ENCODE peak calls at places on chromosomes 4 and X, in seven cellular contexts. K, N, H, X, T, A and R are unnamed samples.

GRCh38 chr4:53686521-53686920 is 95.2 kb upstream of the LNX1 start:
- DNase-seq in K (no peak), N (no peak), H (no peak), X (no peak), T (peak), A (no peak), R (no peak)

GRCh38 chr4:1305261-1305711 is 15.6 kb downstream of the MAEA start:
- DNase-seq in K (no peak), N (no peak), H (no peak), X (no peak), T (no peak), A (no peak), R (no peak)

GRCh38 chr4:2837904-2838496 is 5.6 kb upstream of the ADD1 start:
- DNase-seq in K (peak), N (no peak), H (peak), X (no peak), T (no peak), A (no peak), R (no peak)

GRCh38 chrX:22165732-22166457 is 106.8 kb upstream of the CBLL2 start:
- DNase-seq in K (no peak), N (no peak), H (no peak), X (no peak), T (peak), A (no peak), R (no peak)

GRCh38 chrX:113522814-113523213 is 682.2 kb upstream of the AMOT start:
- DNase-seq in K (no peak), N (no peak), H (no peak), X (no peak), T (no peak), A (peak), R (no peak)

GRCh38 chr4:6107114-6107791 is 89.0 kb upstream of the C4orf50 start:
- DNase-seq in K (no peak), N (no peak), H (no peak), X (no peak), T (no peak), A (no peak), R (no peak)

GRCh38 chr4:1375051-1375721 is 28.2 kb downstream of the UVSSA start:
- DNase-seq in K (no peak), N (no peak), H (no peak), X (no peak), T (no peak), A (no peak), R (peak)

GRCh38 chr4:47145630-47146029 is 114.3 kb downstream of the GABRB1 start:
- DNase-seq in K (no peak), N (no peak), H (no peak), X (peak), T (peak), A (peak), R (no peak)

GRCh38 chr4:174631901-174632758 is 109.8 kb upstream of the HPGD start:
- DNase-seq in K (no peak), N (peak), H (no peak), X (peak), T (peak), A (peak), R (no peak)

GRCh38 chr4:185481390-185481789 is 9.9 kb upstream of the CCDC110 start:
- DNase-seq in K (no peak), N (no peak), H (no peak), X (no peak), T (no peak), A (no peak), R (no peak)

GRCh38 chrX:13427441-13428054 is 107.7 kb upstream of the ATXN3L start:
- DNase-seq in K (no peak), N (no peak), H (no peak), X (no peak), T (no peak), A (no peak), R (no peak)

GRCh38 chr4:186685744-186686143 is 37.9 kb downstream of the FAT1 start:
- DNase-seq in K (no peak), N (peak), H (no peak), X (peak), T (peak), A (no peak), R (no peak)

GRCh38 chrX:102154218-102154860 is 1.4 kb downstream of the BEX5 start:
- DNase-seq in K (no peak), N (no peak), H (peak), X (no peak), T (no peak), A (no peak), R (no peak)

GRCh38 chrX:56728752-56729151 is 291 bp upstream of the NBDY start:
- DNase-seq in K (no peak), N (peak), H (no peak), X (peak), T (peak), A (no peak), R (no peak)

GRCh38 chr4:176404591-176404990 is 84.8 kb downstream of the SPCS3 start:
- DNase-seq in K (no peak), N (no peak), H (no peak), X (no peak), T (peak), A (no peak), R (no peak)

GRCh38 chr4:118811008-118811764 is 24.7 kb downstream of the SEC24D start:
- DNase-seq in K (no peak), N (no peak), H (no peak), X (no peak), T (peak), A (no peak), R (no peak)

GRCh38 chr4:13436962-13437361 is 47.2 kb downstream of the RAB28 start:
- DNase-seq in K (no peak), N (no peak), H (no peak), X (no peak), T (no peak), A (no peak), R (no peak)

GRCh38 chr4:175273995-175274753 is 356.0 kb downstream of the ADAM29 start:
- DNase-seq in K (no peak), N (no peak), H (no peak), X (peak), T (peak), A (no peak), R (no peak)